ENCODE peak calls at places on chromosomes 3 and 15, in eight cellular contexts. E, S, Z, L, J, X, O and P are unnamed samples.

GRCh38 chr3:104596551-104596950 is 770.2 kb upstream of the ALCAM start:
- DNase-seq in L (no peak), Z (no peak), J (no peak), S (peak), E (peak), O (no peak), X (peak), P (peak)

GRCh38 chr3:25592510-25592968 is 72.2 kb downstream of the TOP2B start:
- DNase-seq in J (peak), X (peak), L (no peak), O (peak), S (no peak), Z (no peak), E (no peak), P (no peak)

GRCh38 chr3:197167546-197167945 is 130.9 kb downstream of the DLG1 start:
- DNase-seq in O (no peak), S (no peak), Z (no peak), J (no peak), L (no peak), X (no peak), E (no peak), P (no peak)

GRCh38 chr15:31032959-31033358 is 41.5 kb upstream of the MTMR10 start:
- DNase-seq in L (no peak), E (no peak), S (no peak), X (peak), Z (no peak), J (no peak), O (no peak), P (no peak)

GRCh38 chr3:149790265-149790664 is 2.1 kb downstream of the ANKUB1 start:
- DNase-seq in E (no peak), S (no peak), L (no peak), O (no peak), X (peak), J (no peak), Z (no peak), P (no peak)

GRCh38 chr3:21665444-21665843 is 85.6 kb downstream of the ZNF385D start:
- DNase-seq in J (no peak), L (no peak), E (no peak), O (no peak), S (no peak), Z (no peak), X (no peak), P (no peak)

GRCh38 chr3:15317164-15317477 is 15.3 kb downstream of the SH3BP5 start:
- DNase-seq in O (peak), J (no peak), X (peak), E (no peak), L (peak), S (no peak), Z (no peak), P (no peak)

GRCh38 chr3:25429441-25429907 is 1.4 kb downstream of the RARB start:
- DNase-seq in Z (no peak), S (no peak), L (no peak), J (peak), O (no peak), X (no peak), E (no peak), P (no peak)

GRCh38 chr3:122269045-122269444 is 56.0 kb upstream of the CSTA start:
- DNase-seq in Z (no peak), S (no peak), J (no peak), L (no peak), O (no peak), E (no peak), X (no peak), P (no peak)

GRCh38 chr3:100941046-100941445 is 52.2 kb downstream of the ABI3BP start:
- DNase-seq in Z (no peak), S (no peak), O (no peak), L (peak), J (no peak), X (peak), E (no peak), P (no peak)

GRCh38 chr15:100211855-100212850 is 129.6 kb downstream of the ADAMTS17 start:
- DNase-seq in L (peak), O (no peak), E (peak), Z (no peak), X (no peak), S (no peak), J (no peak), P (no peak)

GRCh38 chr3:13106308-13106970 is 33.2 kb upstream of the IQSEC1 start:
- DNase-seq in J (no peak), L (no peak), S (no peak), X (peak), Z (no peak), O (peak), E (no peak), P (no peak)

GRCh38 chr15:68431792-68432401 is at the start of gene ITGA11:
- DNase-seq in X (no peak), E (peak), J (peak), L (no peak), Z (no peak), O (peak), S (peak), P (peak)

GRCh38 chr3:99645277-99646106 is 7.1 kb downstream of the COL8A1 start:
- DNase-seq in X (no peak), J (no peak), S (peak), E (peak), Z (no peak), O (no peak), L (no peak), P (no peak)

DNA sequence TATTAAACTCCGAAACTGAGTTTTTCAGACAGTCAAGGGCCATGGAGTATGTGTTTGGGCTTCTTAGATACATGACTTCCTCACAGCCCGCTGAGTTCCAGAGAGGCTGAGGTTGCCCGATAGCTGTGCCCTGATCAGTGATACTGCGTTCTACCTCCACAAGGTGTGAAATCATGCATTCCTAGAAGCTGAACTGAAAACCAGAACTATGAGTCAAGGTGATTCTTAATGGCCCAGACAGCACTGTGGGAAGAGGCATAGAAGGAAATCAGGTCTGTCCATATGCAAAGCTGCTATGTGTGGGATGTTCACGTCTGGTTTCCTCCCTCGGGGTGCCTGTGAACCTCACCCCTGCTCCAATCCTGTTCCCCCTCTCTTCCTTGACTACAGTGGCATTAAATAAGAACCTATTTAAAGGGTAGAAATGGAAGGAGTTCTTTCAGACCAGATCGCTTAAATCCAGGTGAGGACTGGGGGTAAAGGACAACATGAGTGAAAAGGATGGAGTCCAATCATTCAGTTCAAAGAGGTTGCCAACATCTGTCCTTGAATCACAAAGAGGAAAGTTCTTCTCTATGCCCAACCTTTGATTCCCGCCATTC is 74.3 kb downstream of the MYO1E start:
- DNase-seq in J (no peak), X (no peak), L (no peak), Z (no peak), E (no peak), O (no peak), S (peak), P (no peak)
- TF ChIP-seq CTCF in J (no peak), X (no peak), L (no peak), Z (no peak), E (no peak), O (no peak), S (no peak), P (no peak)

GRCh38 chr3:143972495-143973351 is 1.1 kb downstream of the DIPK2A start:
- DNase-seq in J (peak), O (peak), L (peak), X (peak), Z (peak), S (peak), E (peak), P (peak)
- TF ChIP-seq CTCF in J (peak), O (peak), L (no peak), X (peak), Z (peak), S (peak), E (peak), P (peak)

GRCh38 chr3:11060500-11061251 is 68.1 kb downstream of the SLC6A1 start:
- DNase-seq in Z (no peak), E (peak), O (peak), L (no peak), S (peak), J (peak), X (peak), P (peak)

GRCh38 chr3:11057655-11058054 is 65.1 kb downstream of the SLC6A1 start:
- DNase-seq in X (no peak), O (no peak), S (no peak), Z (no peak), L (no peak), J (no peak), E (no peak), P (no peak)

GRCh38 chr3:11059090-11059798 is 66.7 kb downstream of the SLC6A1 start:
- DNase-seq in X (peak), E (peak), S (peak), O (peak), J (peak), L (no peak), Z (no peak), P (peak)

GRCh38 chr3:11062704-11063103 is 70.2 kb downstream of the SLC6A1 start:
- DNase-seq in S (no peak), X (no peak), E (no peak), O (no peak), L (no peak), Z (no peak), J (no peak), P (no peak)

DNA sequence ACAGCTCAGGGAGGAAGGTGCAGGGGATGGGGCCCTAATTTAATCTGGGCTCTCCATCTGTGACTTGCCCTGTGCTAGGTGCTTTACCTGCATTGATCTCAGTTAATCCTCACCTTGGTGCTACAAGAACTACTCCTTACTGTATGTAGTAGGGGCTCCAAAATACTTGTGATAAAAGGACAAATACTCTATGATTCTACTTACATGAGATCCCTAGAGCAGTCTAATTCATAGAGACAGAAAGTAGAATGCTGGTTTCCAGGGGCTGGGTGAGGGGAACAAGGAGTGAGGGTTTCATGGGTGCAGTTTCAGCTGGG is 67.2 kb downstream of the SLC6A1 start:
- DNase-seq in Z (no peak), L (no peak), S (no peak), E (no peak), X (no peak), J (no peak), O (no peak), P (no peak)
- TF ChIP-seq CTCF in Z (no peak), L (no peak), S (no peak), E (no peak), X (no peak), J (no peak), O (peak), P (peak)

GRCh38 chr3:47002490-47003410 is 23.3 kb downstream of the NBEAL2 start:
- DNase-seq in L (peak), S (no peak), E (no peak), Z (no peak), J (peak), X (no peak), O (peak), P (no peak)
- TF ChIP-seq CTCF in L (no peak), S (peak), E (no peak), Z (no peak), J (no peak), X (no peak), O (no peak), P (no peak)